ENCODE peak calls at places on chromosomes 11 and 22, in five cellular contexts. One of them, this sample, is unnamed.

GRCh38 chr22:30802202-30803166 is 107.8 kb downstream of the OSBP2 start:
- DNase-seq in heart left ventricle: peak
- DNase-seq in IMR-90: peak
- DNase-seq in activated T-helper 1 cell treated with anti-CD3 and anti-CD28 coated beads, Interleukin-2, amount 50 U/mL, for 16 hours: peak
- DNase-seq in Right ventricle myocardium superior: peak
- DNase-seq in this sample: peak

GRCh38 chr11:70619591-70619990 is 221.3 kb downstream of the CTTN start:
- DNase-seq in heart left ventricle: no peak
- DNase-seq in IMR-90: no peak
- DNase-seq in Right ventricle myocardium superior: peak
- DNase-seq in activated T-helper 1 cell treated with anti-CD3 and anti-CD28 coated beads, Interleukin-2, amount 50 U/mL, for 16 hours: no peak
- DNase-seq in this sample: no peak

GRCh38 chr11:76628408-76628947 is 42.1 kb downstream of the LRRC32 start:
- DNase-seq in Right ventricle myocardium superior: no peak
- DNase-seq in activated T-helper 1 cell treated with anti-CD3 and anti-CD28 coated beads, Interleukin-2, amount 50 U/mL, for 16 hours: no peak
- DNase-seq in IMR-90: no peak
- DNase-seq in heart left ventricle: no peak
- DNase-seq in this sample: peak

GRCh38 chr11:19959210-19959609 is 201.1 kb downstream of the DBX1 start:
- DNase-seq in activated T-helper 1 cell treated with anti-CD3 and anti-CD28 coated beads, Interleukin-2, amount 50 U/mL, for 16 hours: no peak
- DNase-seq in heart left ventricle: no peak
- DNase-seq in IMR-90: no peak
- DNase-seq in Right ventricle myocardium superior: no peak
- DNase-seq in this sample: no peak

GRCh38 chr22:29194269-29194668 is 11.4 kb upstream of the EMID1 start:
- DNase-seq in activated T-helper 1 cell treated with anti-CD3 and anti-CD28 coated beads, Interleukin-2, amount 50 U/mL, for 16 hours: no peak
- DNase-seq in IMR-90: no peak
- DNase-seq in Right ventricle myocardium superior: no peak
- DNase-seq in heart left ventricle: no peak
- DNase-seq in this sample: no peak

GRCh38 chr11:2100361-2101170 is 38.6 kb downstream of the IGF2 start:
- DNase-seq in IMR-90: no peak
- DNase-seq in activated T-helper 1 cell treated with anti-CD3 and anti-CD28 coated beads, Interleukin-2, amount 50 U/mL, for 16 hours: no peak
- DNase-seq in heart left ventricle: peak
- DNase-seq in Right ventricle myocardium superior: peak
- DNase-seq in this sample: peak

GRCh38 chr11:128843198-128843766 is 23.8 kb downstream of the KCNJ1 start:
- DNase-seq in activated T-helper 1 cell treated with anti-CD3 and anti-CD28 coated beads, Interleukin-2, amount 50 U/mL, for 16 hours: no peak
- DNase-seq in IMR-90: no peak
- DNase-seq in Right ventricle myocardium superior: no peak
- DNase-seq in heart left ventricle: no peak
- DNase-seq in this sample: no peak

GRCh38 chr11:124518900-124519541 is 24.4 kb downstream of the OR8B12 start:
- DNase-seq in heart left ventricle: no peak
- DNase-seq in IMR-90: peak
- DNase-seq in activated T-helper 1 cell treated with anti-CD3 and anti-CD28 coated beads, Interleukin-2, amount 50 U/mL, for 16 hours: no peak
- DNase-seq in Right ventricle myocardium superior: no peak
- DNase-seq in this sample: no peak

GRCh38 chr22:28710889-28711285 is 30.7 kb downstream of the CHEK2 start:
- DNase-seq in Right ventricle myocardium superior: no peak
- DNase-seq in heart left ventricle: no peak
- DNase-seq in IMR-90: peak
- DNase-seq in activated T-helper 1 cell treated with anti-CD3 and anti-CD28 coated beads, Interleukin-2, amount 50 U/mL, for 16 hours: no peak
- DNase-seq in this sample: no peak

GRCh38 chr11:17760102-17761029 is 25.8 kb downstream of the KCNC1 start:
- DNase-seq in IMR-90: peak
- DNase-seq in Right ventricle myocardium superior: peak
- DNase-seq in activated T-helper 1 cell treated with anti-CD3 and anti-CD28 coated beads, Interleukin-2, amount 50 U/mL, for 16 hours: no peak
- DNase-seq in heart left ventricle: peak
- DNase-seq in this sample: no peak

GRCh38 chr11:125343086-125343731 is 152.9 kb downstream of the FEZ1 start:
- DNase-seq in activated T-helper 1 cell treated with anti-CD3 and anti-CD28 coated beads, Interleukin-2, amount 50 U/mL, for 16 hours: no peak
- DNase-seq in IMR-90: no peak
- DNase-seq in Right ventricle myocardium superior: no peak
- DNase-seq in heart left ventricle: no peak
- DNase-seq in this sample: no peak

GRCh38 chr11:106389096-106389495 is 311.6 kb downstream of the AASDHPPT start:
- DNase-seq in IMR-90: peak
- DNase-seq in activated T-helper 1 cell treated with anti-CD3 and anti-CD28 coated beads, Interleukin-2, amount 50 U/mL, for 16 hours: no peak
- DNase-seq in Right ventricle myocardium superior: no peak
- DNase-seq in heart left ventricle: no peak
- DNase-seq in this sample: no peak

GRCh38 chr11:46582588-46582987 is 11.2 kb downstream of the AMBRA1 start:
- DNase-seq in Right ventricle myocardium superior: no peak
- DNase-seq in activated T-helper 1 cell treated with anti-CD3 and anti-CD28 coated beads, Interleukin-2, amount 50 U/mL, for 16 hours: no peak
- DNase-seq in heart left ventricle: no peak
- DNase-seq in IMR-90: no peak
- DNase-seq in this sample: no peak

GRCh38 chr11:12248330-12248729 is 129.0 kb upstream of the PARVA start:
- DNase-seq in IMR-90: peak
- DNase-seq in Right ventricle myocardium superior: peak
- DNase-seq in activated T-helper 1 cell treated with anti-CD3 and anti-CD28 coated beads, Interleukin-2, amount 50 U/mL, for 16 hours: no peak
- DNase-seq in heart left ventricle: peak
- DNase-seq in this sample: peak

GRCh38 chr22:44536411-44536810 is 38.4 kb upstream of the RTL6 start:
- DNase-seq in IMR-90: no peak
- DNase-seq in heart left ventricle: no peak
- DNase-seq in activated T-helper 1 cell treated with anti-CD3 and anti-CD28 coated beads, Interleukin-2, amount 50 U/mL, for 16 hours: no peak
- DNase-seq in Right ventricle myocardium superior: no peak
- DNase-seq in this sample: no peak

GRCh38 chr11:65822760-65823528 is 10.8 kb upstream of the SNX32 start:
- DNase-seq in heart left ventricle: no peak
- DNase-seq in Right ventricle myocardium superior: no peak
- DNase-seq in activated T-helper 1 cell treated with anti-CD3 and anti-CD28 coated beads, Interleukin-2, amount 50 U/mL, for 16 hours: no peak
- DNase-seq in IMR-90: no peak
- DNase-seq in this sample: no peak

GRCh38 chr11:10392680-10393079 is 62.4 kb upstream of the AMPD3 start:
- DNase-seq in heart left ventricle: no peak
- DNase-seq in activated T-helper 1 cell treated with anti-CD3 and anti-CD28 coated beads, Interleukin-2, amount 50 U/mL, for 16 hours: no peak
- DNase-seq in IMR-90: peak
- DNase-seq in Right ventricle myocardium superior: no peak
- DNase-seq in this sample: no peak

GRCh38 chr11:67484847-67485311 is 2.1 kb downstream of the AIP start:
- DNase-seq in activated T-helper 1 cell treated with anti-CD3 and anti-CD28 coated beads, Interleukin-2, amount 50 U/mL, for 16 hours: peak
- DNase-seq in heart left ventricle: no peak
- DNase-seq in IMR-90: no peak
- DNase-seq in Right ventricle myocardium superior: peak
- DNase-seq in this sample: peak

GRCh38 chr11:133934599-133935550 is 21.9 kb downstream of the IGSF9B start:
- DNase-seq in heart left ventricle: peak
- DNase-seq in Right ventricle myocardium superior: peak
- DNase-seq in IMR-90: peak
- DNase-seq in activated T-helper 1 cell treated with anti-CD3 and anti-CD28 coated beads, Interleukin-2, amount 50 U/mL, for 16 hours: no peak
- DNase-seq in this sample: no peak

GRCh38 chr22:17501679-17502285 is 61.5 kb upstream of the SLC25A18 start:
- DNase-seq in heart left ventricle: no peak
- DNase-seq in IMR-90: peak
- DNase-seq in activated T-helper 1 cell treated with anti-CD3 and anti-CD28 coated beads, Interleukin-2, amount 50 U/mL, for 16 hours: no peak
- DNase-seq in Right ventricle myocardium superior: no peak
- DNase-seq in this sample: no peak

GRCh38 chr11:14300661-14301304 is 58.2 kb downstream of the RRAS2 start:
- DNase-seq in Right ventricle myocardium superior: no peak
- DNase-seq in IMR-90: peak
- DNase-seq in activated T-helper 1 cell treated with anti-CD3 and anti-CD28 coated beads, Interleukin-2, amount 50 U/mL, for 16 hours: peak
- DNase-seq in heart left ventricle: peak
- DNase-seq in this sample: peak

GRCh38 chr11:75801362-75802021 is 13.5 kb upstream of the UVRAG start:
- DNase-seq in heart left ventricle: peak
- DNase-seq in Right ventricle myocardium superior: peak
- DNase-seq in activated T-helper 1 cell treated with anti-CD3 and anti-CD28 coated beads, Interleukin-2, amount 50 U/mL, for 16 hours: no peak
- DNase-seq in IMR-90: no peak
- DNase-seq in this sample: no peak

GRCh38 chr11:36574486-36574885 is 6.7 kb downstream of the RAG1 start:
- DNase-seq in heart left ventricle: no peak
- DNase-seq in IMR-90: no peak
- DNase-seq in Right ventricle myocardium superior: no peak
- DNase-seq in activated T-helper 1 cell treated with anti-CD3 and anti-CD28 coated beads, Interleukin-2, amount 50 U/mL, for 16 hours: no peak
- DNase-seq in this sample: no peak

GRCh38 chr11:10784229-10785145 is 24.2 kb downstream of the EIF4G2 start:
- DNase-seq in activated T-helper 1 cell treated with anti-CD3 and anti-CD28 coated beads, Interleukin-2, amount 50 U/mL, for 16 hours: no peak
- DNase-seq in IMR-90: peak
- DNase-seq in heart left ventricle: peak
- DNase-seq in Right ventricle myocardium superior: no peak
- DNase-seq in this sample: no peak

GRCh38 chr11:5719703-5720495 is 16.3 kb upstream of the OR56B1 start:
- DNase-seq in IMR-90: no peak
- DNase-seq in heart left ventricle: no peak
- DNase-seq in Right ventricle myocardium superior: no peak
- DNase-seq in activated T-helper 1 cell treated with anti-CD3 and anti-CD28 coated beads, Interleukin-2, amount 50 U/mL, for 16 hours: no peak
- DNase-seq in this sample: no peak